ENCODE peak calls at places on chromosome 17, in five cellular contexts. O, Q, C, X and M are unnamed samples.

GRCh38 chr17:78532311-78532710 is 44.9 kb downstream of the DNAH17 start:
- DNase-seq in O (no peak), Q (peak), C (no peak), X (no peak), M (no peak)

GRCh38 chr17:73628642-73629552 is 15.3 kb downstream of the SDK2 start:
- DNase-seq in O (no peak), Q (peak), C (no peak), X (no peak), M (peak)

GRCh38 chr17:18182978-18183333 is 672 bp upstream of the ALKBH5 start:
- DNase-seq in O (no peak), Q (peak), C (no peak), X (peak), M (peak)

GRCh38 chr17:3968886-3969524 is 4.8 kb upstream of the ATP2A3 start:
- DNase-seq in O (no peak), Q (no peak), C (no peak), X (no peak), M (no peak)

GRCh38 chr17:79338142-79338541 is 263.5 kb downstream of the ENGASE start:
- DNase-seq in O (peak), Q (no peak), C (peak), X (peak), M (no peak)

GRCh38 chr17:59829217-59830006 is 63.3 kb downstream of the TUBD1 start:
- DNase-seq in O (no peak), Q (peak), C (no peak), X (peak), M (peak)

GRCh38 chr17:57408064-57408811 is 151.9 kb downstream of the MSI2 start:
- DNase-seq in O (peak), Q (peak), C (peak), X (no peak), M (peak)

GRCh38 chr17:21275047-21275578 is 9.4 kb upstream of the MAP2K3 start:
- DNase-seq in O (peak), Q (no peak), C (peak), X (no peak), M (peak)

GRCh38 chr17:4717791-4718190 is 7.4 kb downstream of the ARRB2 start:
- DNase-seq in O (no peak), Q (no peak), C (no peak), X (no peak), M (no peak)

GRCh38 chr17:42459983-42460300 is 1.3 kb downstream of the ATP6V0A1 start:
- DNase-seq in O (no peak), Q (no peak), C (peak), X (peak), M (peak)

GRCh38 chr17:36899250-36900129 is 37.8 kb upstream of the LHX1 start:
- DNase-seq in O (peak), Q (no peak), C (peak), X (peak), M (no peak)

GRCh38 chr17:39671651-39672521 is 3.6 kb downstream of the PNMT start:
- DNase-seq in O (peak), Q (peak), C (peak), X (peak), M (peak)

GRCh38 chr17:4263282-4264215 is at the start of gene ANKFY1:
- DNase-seq in O (peak), Q (peak), C (peak), X (peak), M (peak)

GRCh38 chr17:37640016-37640415 is 3.2 kb downstream of the DDX52 start:
- DNase-seq in O (no peak), Q (no peak), C (no peak), X (no peak), M (no peak)

GRCh38 chr17:27856676-27857429 is 36.3 kb downstream of the LYRM9 start:
- DNase-seq in O (peak), Q (no peak), C (no peak), X (no peak), M (no peak)

GRCh38 chr17:78736526-78737079 is 45.5 kb downstream of the CYTH1 start:
- DNase-seq in O (peak), Q (peak), C (no peak), X (no peak), M (peak)

GRCh38 chr17:17886747-17887146 is 50.0 kb upstream of the SREBF1 start:
- DNase-seq in O (no peak), Q (no peak), C (no peak), X (no peak), M (no peak)

GRCh38 chr17:65830356-65830755 is 268.9 kb upstream of the AXIN2 start:
- DNase-seq in O (no peak), Q (no peak), C (no peak), X (no peak), M (no peak)

GRCh38 chr17:42414782-42415409 is 8.2 kb downstream of the CAVIN1 start:
- DNase-seq in O (no peak), Q (no peak), C (no peak), X (no peak), M (no peak)

GRCh38 chr17:35947156-35947585 is 3.7 kb upstream of the LYZL6 start:
- DNase-seq in O (peak), Q (peak), C (peak), X (peak), M (peak)

GRCh38 chr17:67488161-67488560 is 111.1 kb downstream of the PITPNC1 start:
- DNase-seq in O (no peak), Q (no peak), C (no peak), X (peak), M (no peak)

GRCh38 chr17:7697828-7698588 is 7.0 kb upstream of the EFNB3 start:
- DNase-seq in O (no peak), Q (no peak), C (no peak), X (no peak), M (no peak)

GRCh38 chr17:4596636-4597380 is 12.5 kb downstream of the SMTNL2 start:
- DNase-seq in O (no peak), Q (no peak), C (no peak), X (no peak), M (no peak)

GRCh38 chr17:46979023-46979870 is at the start of gene RPRML:
- DNase-seq in O (peak), Q (peak), C (peak), X (peak), M (peak)

GRCh38 chr17:18182190-18182977 is 1.2 kb upstream of the ALKBH5 start:
- DNase-seq in O (peak), Q (no peak), C (peak), X (peak), M (peak)

GRCh38 chr17:65389956-65390355 is 171.5 kb downstream of the AXIN2 start:
- DNase-seq in O (no peak), Q (peak), C (no peak), X (peak), M (no peak)

GRCh38 chr17:63995626-63996025 is 2.5 kb upstream of the PRR29 start:
- DNase-seq in O (no peak), Q (no peak), C (peak), X (no peak), M (no peak)

DNA sequence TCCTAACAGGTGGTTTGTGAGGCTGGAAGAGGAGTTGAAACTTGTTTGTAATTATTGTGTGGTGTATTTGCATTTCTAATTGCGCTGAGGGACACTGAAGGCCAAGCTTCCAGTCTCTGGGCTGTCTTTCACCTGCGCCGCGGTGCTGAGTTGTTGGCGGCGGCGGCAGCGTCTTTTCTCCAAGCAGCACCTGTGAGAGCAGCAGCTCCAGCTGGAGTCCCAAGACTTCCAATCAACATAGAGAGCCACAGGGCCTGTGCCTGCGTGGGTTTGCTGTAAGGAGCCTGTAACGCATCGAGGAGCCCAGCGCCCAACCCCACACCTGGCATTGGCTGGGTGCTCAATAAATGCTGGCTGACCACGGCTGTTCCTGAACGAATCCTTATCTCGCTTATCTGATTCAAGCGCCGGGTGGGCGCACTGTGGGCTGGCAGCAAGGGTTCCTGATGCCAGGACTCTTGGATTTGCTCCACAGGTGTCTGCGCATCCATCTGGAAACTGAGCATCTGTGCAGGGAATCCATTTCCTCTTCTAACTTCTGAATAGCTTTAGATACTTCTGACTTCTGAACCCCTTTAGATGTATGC is 138.1 kb downstream of the ASIC2 start:
- DNase-seq in O (peak), Q (no peak), C (no peak), X (no peak), M (no peak)
- TF ChIP-seq EZH2phosphoT487 in O (no peak), Q (no peak), C (no peak), X (no peak), M (no peak)

GRCh38 chr17:74972107-74972972 is at the start of gene HID1:
- DNase-seq in O (peak), Q (peak), C (peak), X (peak), M (peak)

GRCh38 chr17:74971069-74971841 is 1.3 kb downstream of the HID1 start:
- DNase-seq in O (no peak), Q (no peak), C (no peak), X (no peak), M (no peak)

GRCh38 chr17:74970395-74970794 is 2.2 kb downstream of the HID1 start:
- DNase-seq in O (no peak), Q (no peak), C (no peak), X (no peak), M (no peak)

GRCh38 chr17:74971842-74972106 is 785 bp downstream of the HID1 start:
- DNase-seq in O (no peak), Q (no peak), C (no peak), X (no peak), M (no peak)

GRCh38 chr17:74972973-74973328 is 392 bp upstream of the HID1 start:
- DNase-seq in O (no peak), Q (no peak), C (no peak), X (no peak), M (no peak)
- TF ChIP-seq EZH2 in O (peak), Q (no peak), C (peak), X (no peak), M (peak)

DNA sequence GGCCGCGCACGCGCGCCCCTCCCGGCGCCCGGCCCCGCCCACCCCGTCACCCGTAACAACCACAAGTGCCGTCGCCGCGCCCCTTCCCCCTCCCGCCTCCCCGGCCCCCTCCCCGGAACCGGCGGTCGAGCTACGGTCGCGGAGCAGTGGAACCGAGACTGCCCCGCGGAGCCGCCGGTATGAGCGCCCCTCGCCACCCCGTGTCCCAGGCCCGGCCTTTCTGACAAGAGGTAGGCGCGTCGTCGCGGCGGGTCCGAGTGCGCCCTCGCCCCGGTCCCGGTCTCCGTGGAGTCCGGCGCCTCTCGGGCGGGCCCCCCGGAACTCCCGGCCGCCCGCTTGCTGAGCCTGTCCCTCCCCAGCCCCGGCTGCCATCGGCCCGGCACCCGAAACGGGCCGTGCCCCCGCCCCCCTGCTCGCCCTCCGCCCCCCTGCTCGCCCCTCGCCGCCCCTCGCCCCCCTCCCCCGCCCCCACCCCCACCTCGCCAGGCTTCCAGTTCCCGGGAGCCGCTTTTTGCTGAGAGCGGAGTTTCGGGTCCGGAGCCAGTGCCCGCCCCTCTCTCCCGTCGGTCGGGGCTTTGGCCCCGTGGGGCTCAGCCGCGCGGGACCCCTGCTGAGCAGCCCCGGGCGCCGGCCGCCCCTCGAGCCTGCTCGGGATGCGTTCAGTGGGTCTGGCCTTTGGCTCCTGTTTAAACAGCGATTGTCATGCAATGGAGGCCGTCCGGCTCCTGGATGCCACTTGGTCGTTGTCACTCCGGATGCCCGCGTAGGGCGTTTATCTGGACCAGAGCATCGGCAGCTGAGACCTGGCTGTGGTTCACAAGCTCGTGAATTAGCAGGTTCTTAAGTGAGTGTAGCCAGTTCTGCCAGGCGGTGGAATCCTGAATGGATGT is at the start of gene SEC14L1:
- DNase-seq in O (peak), Q (peak), C (peak), X (peak), M (peak)
- TF ChIP-seq EZH2phosphoT487 in O (no peak), Q (no peak), C (no peak), X (no peak), M (no peak)

DNA sequence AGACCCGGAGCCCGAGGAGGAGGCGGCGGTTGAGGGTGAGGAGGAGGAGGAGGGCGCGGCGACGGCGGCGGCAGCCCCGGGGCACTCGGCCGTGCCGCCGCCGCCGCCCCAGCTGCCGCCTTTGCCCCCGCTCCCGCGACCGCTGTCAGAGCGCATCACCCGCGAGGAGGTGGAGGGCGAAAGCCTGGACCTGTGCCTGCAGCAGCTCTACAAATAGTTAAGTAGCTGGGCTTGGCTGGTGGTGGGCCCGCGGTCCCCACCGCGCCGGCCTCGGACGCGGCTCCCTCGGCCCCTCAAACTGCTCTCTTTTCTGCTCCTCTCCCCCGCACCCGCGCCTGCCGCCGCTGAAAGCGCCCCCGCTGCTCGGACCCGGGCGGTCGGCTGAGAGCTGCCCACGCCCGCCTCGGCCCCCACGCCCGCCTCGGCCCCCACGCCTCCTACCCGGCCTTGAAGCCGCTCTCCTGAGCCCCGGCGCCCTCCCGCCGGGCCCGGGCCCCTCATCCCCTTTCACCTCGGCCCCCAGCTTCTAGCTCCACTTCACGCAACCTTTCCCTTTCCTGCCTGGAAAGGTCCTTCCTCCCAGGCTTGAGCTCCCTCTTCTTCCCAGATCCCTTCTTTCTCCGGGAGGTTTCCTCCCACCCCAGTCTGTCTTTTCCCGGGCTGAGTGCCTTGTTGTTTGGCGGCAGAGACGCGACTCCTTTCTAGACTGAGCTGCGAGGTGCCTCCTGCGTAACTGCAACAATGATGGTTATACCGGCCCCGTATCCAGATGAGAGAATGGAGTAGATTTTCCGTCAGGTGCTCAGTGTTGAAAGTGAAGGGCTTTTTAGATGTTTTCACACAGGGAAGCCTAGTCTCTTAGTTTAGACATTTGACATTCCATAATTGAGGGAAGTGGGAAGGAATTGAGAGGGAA is 850 bp downstream of the PPM1E start:
- DNase-seq in O (peak), Q (no peak), C (peak), X (peak), M (peak)
- TF ChIP-seq EZH2 in O (peak), Q (peak), C (no peak), X (peak), M (peak)

GRCh38 chr17:29748400-29748799 is 125.7 kb upstream of the CORO6 start:
- DNase-seq in O (no peak), Q (no peak), C (no peak), X (no peak), M (no peak)

GRCh38 chr17:29746669-29747068 is 124.0 kb upstream of the CORO6 start:
- DNase-seq in O (no peak), Q (no peak), C (no peak), X (no peak), M (no peak)

GRCh38 chr17:29744121-29744520 is 121.4 kb upstream of the CORO6 start:
- DNase-seq in O (no peak), Q (no peak), C (no peak), X (no peak), M (no peak)

GRCh38 chr17:29749045-29749825 is 126.5 kb upstream of the CORO6 start:
- DNase-seq in O (no peak), Q (peak), C (no peak), X (no peak), M (no peak)

DNA sequence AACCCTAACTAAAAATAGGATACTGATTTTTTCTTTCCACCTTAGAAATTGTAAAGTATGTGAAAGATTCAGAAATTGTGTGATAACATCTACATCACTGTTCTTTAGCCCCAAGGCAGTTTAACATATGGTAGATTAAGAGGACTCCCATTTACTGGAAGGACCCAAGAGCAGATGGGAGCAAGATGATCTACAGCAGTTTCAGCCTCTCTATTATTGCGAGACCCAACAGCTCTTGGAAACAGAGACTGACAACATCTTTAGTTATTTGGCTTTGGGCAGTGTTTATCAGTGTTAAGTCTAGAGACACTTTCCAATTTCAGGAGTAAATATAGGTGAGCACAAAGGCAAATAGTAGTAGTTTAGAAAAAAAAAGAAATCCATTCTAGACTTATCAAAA is 124.9 kb upstream of the CORO6 start:
- DNase-seq in O (no peak), Q (no peak), C (no peak), X (no peak), M (no peak)
- TF ChIP-seq EZH2phosphoT487 in O (no peak), Q (no peak), C (no peak), X (no peak), M (no peak)

DNA sequence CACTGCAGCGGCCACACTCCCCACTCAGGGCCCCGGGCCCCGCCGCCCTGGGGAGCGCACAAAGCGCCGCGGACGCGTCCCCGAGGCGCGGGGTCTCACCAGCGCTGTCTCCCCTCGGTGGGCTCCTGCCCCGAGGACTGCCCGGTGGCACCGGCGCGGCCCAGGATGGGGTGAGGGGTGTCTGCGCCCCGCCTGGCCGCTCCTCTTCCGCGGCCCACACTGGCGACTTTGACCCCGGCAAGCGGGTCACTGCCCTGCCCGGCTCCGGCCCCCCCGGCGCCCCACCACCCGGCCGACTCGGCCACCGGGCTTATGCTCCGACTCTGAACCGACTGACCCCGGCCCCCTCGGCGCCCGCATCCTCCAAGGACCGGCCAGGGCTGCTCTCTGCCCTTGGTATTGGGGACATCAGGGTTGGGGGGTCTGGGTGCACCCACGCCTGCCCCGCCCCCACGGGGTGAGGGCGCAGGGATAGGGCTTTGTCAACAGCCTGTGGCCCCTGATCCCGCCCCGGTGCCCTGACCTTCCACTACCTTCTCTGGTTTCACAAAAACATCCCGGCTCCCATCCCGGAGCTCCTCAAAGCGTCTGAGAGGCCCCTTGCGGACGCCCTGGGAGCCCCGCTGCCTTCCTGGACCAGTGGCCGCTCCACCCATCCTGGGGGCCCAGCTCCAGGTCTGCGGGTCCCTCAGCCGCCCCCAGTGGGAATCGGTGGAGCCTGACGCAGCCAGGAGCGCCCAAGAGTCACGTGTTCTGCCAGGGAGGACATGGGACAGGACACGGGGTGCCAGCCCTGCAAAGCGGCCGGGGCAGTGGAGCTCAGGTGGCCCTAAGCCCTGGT is 829 bp downstream of the GCGR start:
- DNase-seq in O (peak), Q (no peak), C (peak), X (no peak), M (no peak)
- TF ChIP-seq EZH2 in O (peak), Q (peak), C (peak), X (peak), M (peak)

GRCh38 chr17:1137465-1137894 is 42.3 kb downstream of the ABR start:
- DNase-seq in O (peak), Q (no peak), C (no peak), X (no peak), M (no peak)

GRCh38 chr17:1130191-1130590 is 49.6 kb downstream of the ABR start:
- DNase-seq in O (no peak), Q (no peak), C (no peak), X (no peak), M (no peak)

GRCh38 chr17:1134634-1135324 is 45.0 kb downstream of the ABR start:
- DNase-seq in O (no peak), Q (no peak), C (no peak), X (peak), M (no peak)
- TF ChIP-seq EZH2phosphoT487 in O (no peak), Q (no peak), C (no peak), X (no peak), M (no peak)